ENCODE peak calls at places on chromosomes 1 and 21, in five cellular contexts. A is IMR-90, C is tibial nerve, L is transverse colon, V is gastrocnemius medialis. E is an unnamed sample.

GRCh38 chr1:153796786-153797659 is 21.8 kb downstream of the SLC27A3 start:
- DNase-seq in V (peak; percentile 62), L (peak; percentile 90), A (peak; percentile 61), C (peak; percentile 88), E (no peak)

GRCh38 chr1:152983234-152983633 is 647 bp upstream of the SPRR1A start:
- DNase-seq in L (no peak), A (no peak), V (no peak), C (no peak), E (no peak)

GRCh38 chr1:203589201-203589600 is 37.4 kb upstream of the ATP2B4 start:
- DNase-seq in A (no peak), L (no peak), C (no peak), V (no peak), E (no peak)

GRCh38 chr1:40361637-40362036 is 11.9 kb upstream of the SMAP2 start:
- DNase-seq in C (no peak), V (no peak), L (no peak), A (no peak), E (no peak)

GRCh38 chr1:205012416-205013140 is 30.4 kb upstream of the CNTN2 start:
- DNase-seq in A (no peak), C (no peak), L (no peak), V (no peak), E (no peak)

GRCh38 chr1:62693123-62693522 is 4.9 kb upstream of the DOCK7 start:
- DNase-seq in V (no peak), A (no peak), C (no peak), L (no peak), E (no peak)

GRCh38 chr1:63189677-63190076 is 132.7 kb upstream of the FOXD3 start:
- DNase-seq in V (no peak), L (no peak), C (no peak), A (no peak), E (no peak)

GRCh38 chr1:22289251-22289995 is 146.5 kb upstream of the WNT4 start:
- DNase-seq in V (no peak), L (no peak), C (no peak), A (no peak), E (no peak)

GRCh38 chr1:187408217-187409004 is 579.7 kb downstream of the PLA2G4A start:
- DNase-seq in L (no peak), C (no peak), V (no peak), A (peak; percentile 37), E (no peak)

GRCh38 chr1:15618685-15619525 is 1.6 kb downstream of the DDI2 start:
- DNase-seq in A (peak; percentile 79), L (no peak), C (no peak), V (no peak), E (no peak)

GRCh38 chr21:15060776-15061175 is 4.0 kb downstream of the NRIP1 start:
- DNase-seq in A (peak; percentile 51), L (no peak), C (no peak), V (no peak), E (no peak)

GRCh38 chr1:104780470-104781078 is 1030.9 kb downstream of the AMY1C start:
- DNase-seq in L (no peak), A (peak; percentile 1), C (no peak), V (no peak), E (no peak)

GRCh38 chr1:39462074-39462473 is 29.4 kb upstream of the BMP8A start:
- DNase-seq in L (no peak), C (no peak), A (peak; percentile 87), V (no peak), E (no peak)

GRCh38 chr1:27832762-27833161 is 2.2 kb downstream of the PPP1R8 start:
- DNase-seq in L (no peak), V (no peak), A (peak; percentile 62), C (no peak), E (no peak)

GRCh38 chr1:45583264-45583665 is 576 bp upstream of the NASP start:
- DNase-seq in C (peak; percentile 85), V (peak; percentile 95), L (peak; percentile 96), A (peak; percentile 96), E (peak; percentile 72)

GRCh38 chr1:116064616-116065015 is 46.6 kb upstream of the MAB21L3 start:
- DNase-seq in L (no peak), V (no peak), A (no peak), C (no peak), E (no peak)

GRCh38 chr1:39829791-39830533 is 41.3 kb upstream of the BMP8B start:
- DNase-seq in L (no peak), V (no peak), A (peak; percentile 40), C (no peak), E (no peak)

GRCh38 chr1:3514404-3514803 is 59.9 kb downstream of the ARHGEF16 start:
- DNase-seq in V (no peak), L (no peak), C (no peak), A (no peak), E (no peak)

GRCh38 chr1:231576804-231577718 is 48.6 kb downstream of the TSNAX start:
- DNase-seq in A (no peak), C (no peak), V (no peak), L (no peak), E (no peak)

GRCh38 chr1:7669559-7670208 is 101.4 kb upstream of the VAMP3 start:
- DNase-seq in V (no peak), C (no peak), A (peak; percentile 29), L (peak; percentile 41), E (no peak)

GRCh38 chr1:21293537-21294265 is 3.4 kb upstream of the ECE1 start:
- DNase-seq in V (no peak), L (no peak), A (no peak), C (no peak), E (no peak)

GRCh38 chr21:44258056-44258725 is 3.5 kb downstream of the DNMT3L start:
- DNase-seq in V (no peak), L (no peak), A (no peak), C (no peak), E (no peak)

GRCh38 chr21:31983120-31983519 is 110.3 kb downstream of the HUNK start:
- DNase-seq in V (no peak), L (no peak), A (no peak), C (no peak), E (no peak)

GRCh38 chr1:27519341-27520258 is 29.6 kb upstream of the WASF2 start:
- DNase-seq in A (no peak), C (no peak), L (peak; percentile 36), V (no peak), E (no peak)

GRCh38 chr1:97870574-97870973 is 50.3 kb downstream of the DPYD start:
- DNase-seq in A (no peak), L (no peak), V (no peak), C (no peak), E (no peak)

GRCh38 chr1:103788377-103788776 is 38.7 kb downstream of the AMY1C start:
- DNase-seq in C (no peak), A (no peak), V (no peak), L (no peak), E (no peak)

GRCh38 chr1:9435854-9436253 is 103.4 kb upstream of the SLC25A33 start:
- DNase-seq in C (no peak), L (no peak), A (no peak), V (no peak), E (no peak)

GRCh38 chr1:36977736-36978314 is 56.5 kb downstream of the GRIK3 start:
- DNase-seq in A (no peak), C (no peak), V (no peak), L (no peak), E (no peak)

GRCh38 chr1:156638596-156638995 is 3.3 kb upstream of the BCAN start:
- DNase-seq in A (no peak), V (no peak), C (no peak), L (no peak), E (no peak)
- TF ChIP-seq POLR2A in A (no peak), V (no peak), C (no peak), L (no peak), E (no peak)

GRCh38 chr1:110113551-110113950 is 1.3 kb downstream of the UBL4B start:
- DNase-seq in L (no peak), C (no peak), A (no peak), V (no peak), E (no peak)

GRCh38 chr1:110112143-110112542 is at the start of gene UBL4B:
- DNase-seq in C (no peak), V (no peak), A (no peak), L (no peak), E (no peak)

GRCh38 chr1:110111081-110111480 is 1.2 kb upstream of the UBL4B start:
- DNase-seq in A (no peak), V (no peak), L (no peak), C (no peak), E (no peak)

GRCh38 chr1:110114173-110114572 is 1.9 kb downstream of the UBL4B start:
- DNase-seq in V (no peak), A (no peak), C (no peak), L (no peak), E (no peak)

DNA sequence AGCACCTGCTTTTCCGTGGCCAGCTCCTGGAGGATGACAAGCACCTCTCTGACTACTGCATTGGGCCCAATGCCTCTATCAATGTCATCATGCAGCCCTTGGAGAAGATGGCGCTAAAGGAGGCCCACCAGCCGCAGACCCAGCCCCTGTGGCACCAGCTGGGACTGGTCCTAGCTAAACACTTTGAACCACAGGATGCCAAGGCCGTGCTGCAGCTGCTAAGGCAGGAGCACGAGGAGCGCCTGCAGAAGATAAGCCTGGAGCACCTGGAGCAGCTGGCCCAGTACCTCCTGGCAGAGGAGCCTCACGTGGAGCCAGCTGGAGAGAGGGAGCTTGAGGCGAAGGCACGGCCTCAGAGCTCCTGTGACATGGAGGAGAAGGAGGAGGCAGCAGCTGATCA is 413 bp downstream of the UBL4B start:
- DNase-seq in C (no peak), L (no peak), V (no peak), A (no peak), E (no peak)
- H3K27me3 ChIP-seq in C (no peaks in the 10 kb centered on the region), L (peaks cover 28% of the 10 kb centered on the region), V (peaks cover 7% of the 10 kb centered on the region), A (peaks cover 78% of the 10 kb centered on the region), E (no peaks in the 10 kb centered on the region)

GRCh38 chr1:43453442-43454269 is at the start of gene HYI:
- DNase-seq in L (peak; percentile 92), C (peak; percentile 70), V (peak; percentile 63), A (peak; percentile 86), E (no peak)
- TF ChIP-seq POLR2A in L (peak; percentile 63), C (peak; percentile 18), V (no peak), A (peak; percentile 55), E (peak; percentile 14)

DNA sequence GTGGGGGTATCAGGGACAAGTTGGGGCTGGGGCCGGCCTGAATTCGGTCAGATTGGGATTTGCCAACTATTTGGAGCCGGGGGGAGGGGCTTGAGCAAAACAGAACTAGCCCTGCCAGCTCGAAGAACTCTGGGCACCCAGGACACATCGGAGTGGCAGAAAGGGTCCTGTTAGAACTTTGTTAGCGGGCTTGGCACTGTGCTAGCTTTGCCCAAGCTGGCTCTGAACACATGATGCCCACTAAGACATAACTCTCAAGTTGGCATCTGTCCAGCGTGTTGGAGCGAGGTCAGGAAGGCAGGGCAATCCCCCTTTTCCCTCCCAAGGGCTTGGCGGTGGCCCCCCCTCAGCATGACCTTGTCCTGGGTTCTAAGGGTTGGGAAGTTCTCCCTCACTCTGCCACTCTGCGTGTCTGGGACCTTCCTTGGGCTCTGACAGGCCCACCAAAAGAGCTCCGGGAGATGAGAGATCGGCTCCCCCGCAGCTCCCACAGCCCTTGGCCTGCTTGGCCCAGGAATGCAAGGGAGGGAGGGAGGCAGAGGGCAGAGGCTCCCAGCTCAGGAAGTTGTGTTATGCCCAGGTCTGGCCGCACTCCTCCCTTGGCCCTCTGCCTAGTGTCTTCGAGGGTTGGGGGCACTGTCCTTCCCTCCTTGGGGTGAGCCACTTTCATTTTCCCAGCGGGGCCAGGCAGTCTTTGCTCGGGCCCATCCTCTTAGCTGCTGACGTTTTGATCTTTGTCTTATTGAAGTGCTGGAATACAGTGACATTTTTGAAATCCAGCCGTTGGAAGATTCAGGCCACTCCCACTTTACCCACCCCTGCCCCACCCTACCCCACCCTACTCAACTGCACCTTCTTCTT is 1.2 kb downstream of the LMNA start:
- DNase-seq in V (no peak), L (peak; percentile 76), A (peak; percentile 65), C (no peak), E (no peak)
- H3K27me3 ChIP-seq in V (no peaks in the 10 kb centered on the region), L (no peaks in the 10 kb centered on the region), A (no peaks in the 10 kb centered on the region), C (no peaks in the 10 kb centered on the region), E (no peaks in the 10 kb centered on the region)